ENCODE peak calls at places on chromosomes 6 and 20, in four cellular contexts. W is astrocyte, B is DND-41, M is mesenchymal stem cell. Z is an unnamed sample. For H3K36me3, the result is how much of the 10 kb centered on the place peaks cover.

GRCh38 chr20:40860487-40860902 is 168.1 kb upstream of the TOP1 start:
- DNase-seq in W (peak), B (no peak), M (peak), Z (no peak)

GRCh38 chr6:84466521-84466920 is 239.1 kb upstream of the CEP162 start:
- DNase-seq in W (peak), B (no peak), M (peak), Z (peak)

GRCh38 chr6:126312013-126312665 is 27.8 kb upstream of the CENPW start:
- DNase-seq in W (no peak), B (no peak), M (peak), Z (no peak)

GRCh38 chr6:137827977-137828815 is 38.9 kb upstream of the TNFAIP3 start:
- DNase-seq in W (no peak), B (no peak), M (no peak), Z (no peak)

GRCh38 chr6:96213768-96214167 is 198.0 kb downstream of the FUT9 start:
- DNase-seq in W (no peak), B (no peak), M (no peak), Z (no peak)

GRCh38 chr6:119347466-119348307 is 1.9 kb downstream of the MAN1A1 start:
- DNase-seq in W (no peak), B (no peak), M (peak), Z (peak)

GRCh38 chr20:10466325-10466724 is 31.2 kb downstream of the SLX4IP start:
- DNase-seq in W (peak), B (no peak), M (peak), Z (no peak)

GRCh38 chr6:94953867-94954631 is 623.3 kb upstream of the MANEA start:
- DNase-seq in W (no peak), B (no peak), M (no peak), Z (no peak)

GRCh38 chr20:10556519-10557083 is 117.2 kb downstream of the JAG1 start:
- DNase-seq in W (no peak), B (no peak), M (no peak), Z (no peak)

GRCh38 chr6:33088258-33088930 is 12.6 kb downstream of the HLA-DPB1 start:
- DNase-seq in W (no peak), B (no peak), M (no peak), Z (no peak)

GRCh38 chr6:53938810-53939209 is 144.0 kb downstream of the LRRC1 start:
- DNase-seq in W (peak), B (no peak), M (no peak), Z (no peak)

GRCh38 chr6:39933669-39934059 is 598 bp downstream of the MOCS1 start:
- DNase-seq in W (no peak), B (no peak), M (no peak), Z (peak)

GRCh38 chr6:160278311-160278710 is 19.7 kb upstream of the SLC22A2 start:
- DNase-seq in W (no peak), B (no peak), M (no peak), Z (no peak)

GRCh38 chr20:33209789-33210188 is 7.4 kb upstream of the BPIFA3 start:
- DNase-seq in W (peak), B (peak), M (peak), Z (peak)

GRCh38 chr6:5302220-5302946 is 41.1 kb downstream of the FARS2 start:
- DNase-seq in W (no peak), B (no peak), M (no peak), Z (no peak)

GRCh38 chr20:20253744-20254330 is 114.1 kb upstream of the INSM1 start:
- DNase-seq in W (no peak), B (no peak), M (no peak), Z (no peak)

GRCh38 chr6:31210842-31211241 is 40.4 kb upstream of the POU5F1 start:
- DNase-seq in W (no peak), B (no peak), M (no peak), Z (no peak)

GRCh38 chr20:50729925-50730764 is 1.2 kb upstream of the PARD6B start:
- DNase-seq in W (no peak), B (no peak), M (peak), Z (peak)

GRCh38 chr6:1608222-1608975 is 1.3 kb upstream of the FOXC1 start:
- DNase-seq in W (no peak), B (no peak), M (no peak), Z (no peak)

GRCh38 chr6:34573567-34574183 is 17.5 kb upstream of the SPDEF start:
- DNase-seq in W (no peak), B (no peak), M (no peak), Z (no peak)

GRCh38 chr6:136146130-136146529 is 104.0 kb downstream of the MTFR2 start:
- DNase-seq in W (peak), B (no peak), M (no peak), Z (no peak)

GRCh38 chr6:44563397-44563796 is 175.9 kb downstream of the CDC5L start:
- DNase-seq in W (peak), B (no peak), M (no peak), Z (no peak)

GRCh38 chr6:11604215-11604614 is 66.7 kb downstream of the TMEM170B start:
- DNase-seq in W (no peak), B (no peak), M (no peak), Z (no peak)

GRCh38 chr6:71028236-71028876 is 71.5 kb upstream of the B3GAT2 start:
- DNase-seq in W (no peak), B (no peak), M (no peak), Z (no peak)

GRCh38 chr6:166025149-166025898 is 142.3 kb downstream of the TBXT start:
- DNase-seq in W (peak), B (no peak), M (peak), Z (peak)

GRCh38 chr6:11702039-11702795 is 76.4 kb downstream of the ADTRP start:
- DNase-seq in W (peak), B (no peak), M (peak), Z (peak)

GRCh38 chr20:31687777-31688176 is 34.9 kb downstream of the BCL2L1 start:
- DNase-seq in W (no peak), B (no peak), M (no peak), Z (no peak)

GRCh38 chr6:131183427-131184095 is 48.3 kb downstream of the AKAP7 start:
- DNase-seq in W (no peak), B (no peak), M (no peak), Z (no peak)

GRCh38 chr20:24350923-24351368 is 118.5 kb upstream of the SYNDIG1 start:
- DNase-seq in W (peak), B (no peak), M (no peak), Z (peak)

GRCh38 chr6:35070111-35070510 is 71.0 kb downstream of the TCP11 start:
- DNase-seq in W (no peak), B (no peak), M (no peak), Z (no peak)

GRCh38 chr6:7669742-7670141 is 56.2 kb upstream of the BMP6 start:
- DNase-seq in W (no peak), B (no peak), M (no peak), Z (no peak)

GRCh38 chr6:41922154-41922553 is 855 bp downstream of the BYSL start:
- DNase-seq in W (no peak), B (no peak), M (peak), Z (peak)

GRCh38 chr20:59055302-59055701 is 12.7 kb upstream of the PRELID3B start:
- DNase-seq in W (no peak), B (no peak), M (no peak), Z (peak)

GRCh38 chr6:151661928-151662327 is 145.6 kb upstream of the ESR1 start:
- DNase-seq in W (no peak), B (no peak), M (no peak), Z (no peak)

GRCh38 chr6:103797738-103798137 is 1062.0 kb downstream of the HACE1 start:
- DNase-seq in W (no peak), B (no peak), M (peak), Z (peak)

GRCh38 chr20:58233881-58234528 is 5.6 kb upstream of the ANKRD60 start:
- DNase-seq in W (no peak), B (peak), M (peak), Z (peak)

GRCh38 chr20:6044102-6044501 is 9.8 kb downstream of the LRRN4 start:
- DNase-seq in W (no peak), B (no peak), M (no peak), Z (no peak)

GRCh38 chr20:57596998-57597939 is 23.0 kb downstream of the ZBP1 start:
- DNase-seq in W (no peak), B (peak), M (peak), Z (peak)

GRCh38 chr6:128509709-128510108 is 10.7 kb downstream of the PTPRK start:
- DNase-seq in W (no peak), B (no peak), M (no peak), Z (no peak)
- H3K9ac ChIP-seq in W (no peak), B (no peak), M (no peak), Z (no peak)

GRCh38 chr20:37209193-37209592 is 29.8 kb upstream of the MROH8 start:
- DNase-seq in W (no peak), B (no peak), M (no peak), Z (no peak)
- H3K36me3 ChIP-seq in W (under half), B (half or more), M (half or more), Z (half or more)

DNA sequence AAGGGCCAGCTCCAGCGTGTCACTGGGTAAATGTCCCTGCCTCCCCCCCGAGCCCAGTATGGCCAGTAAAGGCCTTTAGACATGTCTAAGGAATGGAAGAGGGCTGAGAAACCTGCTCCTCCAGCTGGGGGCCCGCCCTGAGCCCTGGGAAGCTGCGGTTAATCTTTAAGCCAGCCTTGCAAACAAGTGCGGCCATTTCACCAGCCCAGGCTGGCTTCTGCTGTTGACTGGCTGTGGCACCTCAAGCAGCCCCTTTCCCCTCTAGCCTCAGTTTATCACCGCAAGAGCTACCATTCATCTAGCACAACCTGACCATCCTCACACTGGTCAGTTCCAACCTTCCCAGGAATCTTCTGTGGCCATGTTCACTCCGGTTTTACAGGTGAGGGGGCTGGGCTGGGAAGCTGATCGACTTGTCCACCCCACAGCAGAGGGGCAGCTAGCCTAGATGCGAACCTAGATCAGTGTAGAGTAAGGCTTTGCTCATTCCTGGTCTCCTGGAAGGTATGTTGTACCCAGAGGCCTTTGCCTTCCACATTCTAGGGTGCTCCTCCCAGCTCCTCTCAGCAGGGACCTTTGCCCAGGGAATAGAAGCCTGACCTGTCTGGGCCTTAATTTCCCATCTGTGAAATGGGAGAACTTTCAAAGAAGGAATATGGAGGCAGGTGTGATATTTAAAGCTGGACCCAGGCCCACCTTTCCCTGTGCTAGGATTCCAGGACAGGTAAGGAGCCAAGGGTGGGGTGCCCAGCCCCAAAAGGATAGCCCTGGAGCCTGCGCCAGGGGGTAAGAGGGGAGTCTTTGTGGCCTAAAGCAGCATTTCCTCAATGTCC is 1.2 kb upstream of the SRC start:
- DNase-seq in W (no peak), B (no peak), M (no peak), Z (no peak)
- H3K9ac ChIP-seq in W (no peak), B (peak), M (peak), Z (no peak)

GRCh38 chr20:61349447-61350165 is 97.5 kb downstream of the CDH4 start:
- DNase-seq in W (no peak), B (no peak), M (no peak), Z (no peak)
- H3K36me3 ChIP-seq in W (under half), B (under half), M (under half), Z (under half)

Z was measured in adipocyte.